ENCODE peak calls at places on chromosome 16, in eight cellular contexts. L, I, B, P, M, K, S and Y are unnamed samples. For H3K36me3, the result is how much of the 10 kb centered on the place peaks cover.

GRCh38 chr16:47213761-47214440 is 70.2 kb upstream of the NETO2 start:
- DNase-seq in L (no peak), I (no peak), B (no peak), P (no peak), M (no peak), K (no peak), S (no peak), Y (no peak)

GRCh38 chr16:23408242-23409201 is 44.5 kb downstream of the COG7 start:
- DNase-seq in L (peak), I (peak), B (peak), P (peak), M (no peak), K (no peak), S (peak), Y (no peak)

GRCh38 chr16:11004957-11005610 is 60.7 kb downstream of the CLEC16A start:
- DNase-seq in L (no peak), I (no peak), B (no peak), P (no peak), M (no peak), K (no peak), S (no peak), Y (no peak)

GRCh38 chr16:30721167-30721566 is 22.2 kb downstream of the SRCAP start:
- DNase-seq in L (no peak), I (no peak), B (no peak), P (no peak), M (peak), K (no peak), S (peak), Y (no peak)

GRCh38 chr16:80084614-80085013 is 456.2 kb upstream of the DYNLRB2 start:
- DNase-seq in L (no peak), I (peak), B (peak), P (peak), M (no peak), K (peak), S (peak), Y (no peak)

GRCh38 chr16:50662306-50662940 is 18.7 kb downstream of the SNX20 start:
- DNase-seq in L (no peak), I (no peak), B (no peak), P (peak), M (no peak), K (no peak), S (no peak), Y (no peak)

GRCh38 chr16:57091200-57091989 is 988 bp upstream of the CPNE2 start:
- DNase-seq in L (peak), I (peak), B (peak), P (peak), M (no peak), K (peak), S (peak), Y (no peak)

GRCh38 chr16:87499189-87499486 is 6.3 kb upstream of the ZCCHC14 start:
- DNase-seq in L (no peak), I (no peak), B (no peak), P (no peak), M (no peak), K (no peak), S (no peak), Y (no peak)

GRCh38 chr16:58039829-58040495 is 14.4 kb downstream of the MMP15 start:
- DNase-seq in L (no peak), I (no peak), B (peak), P (no peak), M (peak), K (no peak), S (no peak), Y (no peak)

GRCh38 chr16:15778999-15779614 is 77.7 kb downstream of the MYH11 start:
- DNase-seq in L (no peak), I (no peak), B (no peak), P (no peak), M (no peak), K (no peak), S (no peak), Y (no peak)

GRCh38 chr16:75584108-75584507 is 17.9 kb downstream of the GABARAPL2 start:
- DNase-seq in L (no peak), I (no peak), B (no peak), P (no peak), M (no peak), K (no peak), S (no peak), Y (peak)

GRCh38 chr16:84563316-84563715 is 54.6 kb downstream of the COTL1 start:
- DNase-seq in L (no peak), I (no peak), B (no peak), P (no peak), M (no peak), K (no peak), S (no peak), Y (no peak)
- H3K36me3 ChIP-seq in L (under half), I (under half), B (under half), P (under half), M (under half), K (under half), S (under half), Y (under half)

GRCh38 chr16:88805340-88805715 is 1.7 kb downstream of the CDT1 start:
- DNase-seq in L (no peak), I (no peak), B (no peak), P (no peak), M (peak), K (no peak), S (no peak), Y (no peak)

GRCh38 chr16:88806491-88807111 is 3.0 kb downstream of the CDT1 start:
- DNase-seq in L (no peak), I (no peak), B (no peak), P (no peak), M (no peak), K (peak), S (no peak), Y (no peak)

GRCh38 chr16:88805887-88806393 is 2.4 kb downstream of the CDT1 start:
- DNase-seq in L (no peak), I (no peak), B (no peak), P (no peak), M (peak), K (no peak), S (no peak), Y (no peak)

GRCh38 chr16:88807626-88808453 is 3.9 kb downstream of the APRT start:
- DNase-seq in L (no peak), I (no peak), B (no peak), P (no peak), M (peak), K (no peak), S (no peak), Y (no peak)

GRCh38 chr16:88807142-88807625 is 3.6 kb downstream of the CDT1 start:
- DNase-seq in L (no peak), I (no peak), B (no peak), P (no peak), M (peak), K (no peak), S (no peak), Y (no peak)
- H3K36me3 ChIP-seq in L (half or more), I (under half), B (under half), P (under half), M (under half), K (under half), S (under half), Y (under half)

DNA sequence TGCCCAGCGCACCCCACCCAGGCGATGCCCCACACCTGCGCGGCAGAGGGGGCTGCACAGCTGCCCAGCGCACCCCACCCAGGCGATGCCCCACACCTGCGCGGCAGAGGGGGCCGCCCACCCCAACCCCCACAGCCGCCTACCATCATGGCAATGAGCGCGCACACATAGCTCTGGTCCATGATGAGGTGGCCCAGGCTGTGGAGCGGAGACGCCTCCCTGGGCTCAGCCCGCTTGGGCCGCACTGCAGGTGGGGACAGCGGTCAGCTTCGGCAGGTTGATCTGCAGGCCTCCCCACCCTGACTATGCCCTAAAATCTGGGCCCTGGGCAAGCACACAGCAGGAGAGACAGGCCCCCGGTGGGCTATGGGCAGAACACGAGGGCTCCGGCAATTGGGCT is 30.2 kb downstream of the CTU2 start:
- DNase-seq in L (no peak), I (no peak), B (no peak), P (no peak), M (no peak), K (no peak), S (no peak), Y (no peak)
- H3K36me3 ChIP-seq in L (under half), I (under half), B (under half), P (under half), M (under half), K (under half), S (half or more), Y (half or more)

GRCh38 chr16:81457326-81458133 is 12.9 kb downstream of the CMIP start:
- DNase-seq in L (no peak), I (no peak), B (peak), P (no peak), M (no peak), K (no peak), S (no peak), Y (no peak)

GRCh38 chr16:81461243-81461642 is 16.6 kb downstream of the CMIP start:
- DNase-seq in L (no peak), I (no peak), B (no peak), P (no peak), M (no peak), K (no peak), S (no peak), Y (no peak)

GRCh38 chr16:81458149-81458669 is 13.6 kb downstream of the CMIP start:
- DNase-seq in L (no peak), I (no peak), B (peak), P (no peak), M (no peak), K (no peak), S (no peak), Y (no peak)

GRCh38 chr16:81460075-81460474 is 15.5 kb downstream of the CMIP start:
- DNase-seq in L (no peak), I (no peak), B (no peak), P (no peak), M (no peak), K (no peak), S (no peak), Y (no peak)

DNA sequence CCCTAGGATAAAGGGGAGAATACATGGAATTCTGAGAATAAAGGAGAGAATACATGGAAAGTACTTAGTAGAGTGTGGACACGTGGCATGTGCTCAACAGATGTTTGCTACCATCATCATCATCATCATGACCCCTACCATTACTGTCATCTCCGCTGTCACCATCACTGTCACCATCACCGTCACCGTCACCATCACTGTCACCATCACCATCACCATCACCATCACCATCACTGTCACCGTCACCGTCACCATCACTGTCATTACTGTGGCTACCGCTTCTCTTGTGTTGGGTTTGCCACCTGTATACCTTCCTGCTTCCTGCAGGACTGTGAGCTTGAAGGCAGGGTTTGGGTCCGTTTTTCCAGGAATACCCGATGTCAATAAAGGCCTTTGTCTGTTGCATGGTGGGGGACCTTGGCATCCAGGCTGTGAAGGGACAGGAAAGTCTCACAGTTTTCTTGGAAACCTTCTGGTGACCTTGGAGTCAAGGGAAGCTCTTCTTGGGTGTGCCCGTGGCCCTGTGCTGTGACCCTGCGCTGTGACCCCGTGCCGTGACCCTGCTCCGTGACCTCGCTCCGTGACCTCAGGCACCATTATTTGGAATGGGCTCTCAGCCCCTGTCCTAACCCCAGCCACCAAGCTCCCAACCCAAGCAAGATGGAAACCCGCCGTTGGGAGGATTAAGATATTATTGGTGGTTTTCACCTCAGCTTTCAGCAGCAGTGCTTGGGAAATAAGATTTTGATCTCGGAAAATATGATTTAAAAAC is 14.4 kb downstream of the CMIP start:
- DNase-seq in L (no peak), I (no peak), B (no peak), P (no peak), M (no peak), K (no peak), S (no peak), Y (no peak)
- H3K36me3 ChIP-seq in L (under half), I (under half), B (under half), P (under half), M (under half), K (under half), S (under half), Y (under half)

DNA sequence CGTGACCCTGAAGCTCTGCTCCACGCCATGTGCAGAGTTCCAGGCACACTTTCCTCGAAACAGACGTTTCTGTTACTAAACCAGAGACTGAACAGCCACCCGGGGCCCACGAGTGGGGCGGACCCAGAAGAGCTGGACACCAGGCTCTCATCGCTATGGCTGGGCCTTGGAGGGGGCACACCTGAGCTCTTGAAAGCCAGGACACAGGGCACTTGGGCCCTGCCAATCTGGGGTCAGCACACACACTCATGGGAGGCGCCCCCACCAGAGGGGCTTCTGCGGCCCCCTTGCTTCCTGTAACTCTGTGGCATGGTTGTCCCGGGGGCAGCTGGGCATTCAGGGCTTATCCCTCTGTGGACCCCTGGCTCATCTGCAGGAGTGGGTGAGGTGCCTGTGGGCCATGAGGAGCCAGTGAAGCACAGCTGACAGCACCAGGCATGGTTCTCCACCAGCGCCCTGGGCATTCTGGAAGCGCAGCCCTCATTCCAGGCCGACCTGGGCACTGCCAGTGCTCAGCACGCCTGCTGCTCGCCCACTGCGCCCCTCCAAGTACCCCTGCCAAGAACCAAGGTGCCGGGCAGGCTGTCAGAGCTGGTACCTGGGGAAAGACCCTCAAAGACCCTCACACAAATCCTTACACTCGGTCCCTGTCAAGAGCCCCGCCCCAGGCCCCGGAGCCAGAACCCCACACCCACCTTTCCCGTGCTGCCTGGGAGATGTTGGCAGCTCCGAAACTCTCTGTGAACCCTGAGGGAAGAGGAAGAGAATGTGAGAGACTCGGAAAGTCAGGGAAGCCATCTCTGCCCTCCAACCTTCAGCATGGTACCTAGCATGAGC is 61.1 kb downstream of the IL21R start:
- DNase-seq in L (no peak), I (no peak), B (no peak), P (no peak), M (no peak), K (no peak), S (no peak), Y (no peak)
- H3K36me3 ChIP-seq in L (half or more), I (under half), B (under half), P (half or more), M (under half), K (under half), S (half or more), Y (half or more)

GRCh38 chr16:4443986-4444385 is 18.3 kb downstream of the DNAJA3 start:
- DNase-seq in L (no peak), I (no peak), B (no peak), P (no peak), M (no peak), K (no peak), S (no peak), Y (no peak)
- H3K36me3 ChIP-seq in L (half or more), I (under half), B (under half), P (half or more), M (under half), K (under half), S (half or more), Y (half or more)

GRCh38 chr16:1667271-1667670 is 10.8 kb upstream of the JPT2 start:
- DNase-seq in L (no peak), I (no peak), B (no peak), P (no peak), M (peak), K (no peak), S (no peak), Y (no peak)
- H3K36me3 ChIP-seq in L (half or more), I (under half), B (half or more), P (under half), M (under half), K (under half), S (half or more), Y (half or more)